ENCODE peak calls at places on chromosomes 6 and 20, in ten cellular contexts. O, D, L, B, A, W, Z, K, F and N are unnamed samples.

GRCh38 chr20:16205505-16205904 is 367.7 kb downstream of the KIF16B start:
- DNase-seq in O (no peak), D (no peak), L (no peak), B (no peak), A (no peak), W (no peak), Z (no peak), K (no peak), F (no peak), N (no peak)

GRCh38 chr20:1150218-1150617 is 31.8 kb downstream of the PSMF1 start:
- DNase-seq in O (no peak), D (peak), L (no peak), B (no peak), A (no peak), W (peak), Z (peak), K (no peak), F (no peak), N (no peak)

GRCh38 chr20:34475979-34476736 is 40.1 kb upstream of the DYNLRB1 start:
- DNase-seq in O (no peak), D (peak), L (no peak), B (peak), A (peak), W (peak), Z (peak), K (no peak), F (peak), N (peak)

GRCh38 chr6:14885471-14885987 is 360.3 kb upstream of the JARID2 start:
- DNase-seq in O (no peak), D (peak), L (no peak), B (no peak), A (no peak), W (no peak), Z (no peak), K (no peak), F (no peak), N (no peak)

GRCh38 chr6:33429745-33430042 is 9.8 kb downstream of the SYNGAP1 start:
- DNase-seq in O (no peak), D (no peak), L (no peak), B (no peak), A (no peak), W (no peak), Z (no peak), K (no peak), F (peak), N (no peak)

GRCh38 chr20:34435589-34435988 is 72.5 kb downstream of the ITCH start:
- DNase-seq in O (no peak), D (no peak), L (no peak), B (no peak), A (no peak), W (no peak), Z (no peak), K (no peak), F (no peak), N (no peak)

GRCh38 chr6:165876568-165876967 is 213.5 kb upstream of the PDE10A start:
- DNase-seq in O (no peak), D (peak), L (no peak), B (no peak), A (no peak), W (no peak), Z (no peak), K (no peak), F (no peak), N (no peak)

GRCh38 chr6:50113114-50113857 is 63.6 kb upstream of the DEFB112 start:
- DNase-seq in O (no peak), D (peak), L (no peak), B (no peak), A (no peak), W (no peak), Z (no peak), K (peak), F (no peak), N (no peak)

GRCh38 chr6:25025248-25025918 is 89.6 kb upstream of the RIPOR2 start:
- DNase-seq in O (no peak), D (no peak), L (no peak), B (no peak), A (no peak), W (no peak), Z (no peak), K (no peak), F (no peak), N (no peak)